ENCODE peak calls at places on chromosomes 16 and 17, in nine cellular contexts. One of them, this sample, is unnamed.

GRCh38 chr16:55291847-55292246 is 32.2 kb upstream of the IRX6 start:
- DNase-seq in left ventricle myocardium inferior: no peak
- DNase-seq in mammary epithelial cell: no peak
- DNase-seq in OCI-LY7: no peak
- DNase-seq in GM23338: no peak
- DNase-seq in HCT116: no peak
- DNase-seq in psoas muscle: no peak
- DNase-seq in kidney: no peak
- DNase-seq in heart left ventricle: no peak
- DNase-seq in this sample: no peak

GRCh38 chr17:12734852-12735430 is 54.4 kb upstream of the ARHGAP44 start:
- DNase-seq in mammary epithelial cell: no peak
- DNase-seq in left ventricle myocardium inferior: peak; percentile 77
- DNase-seq in HCT116: no peak
- DNase-seq in kidney: no peak
- DNase-seq in heart left ventricle: peak; percentile 92
- DNase-seq in OCI-LY7: no peak
- DNase-seq in GM23338: no peak
- DNase-seq in psoas muscle: peak; percentile 17
- DNase-seq in this sample: no peak

GRCh38 chr16:85556456-85557082 is 56.6 kb upstream of the GSE1 start:
- DNase-seq in kidney: peak; percentile 90
- DNase-seq in psoas muscle: peak; percentile 60
- DNase-seq in mammary epithelial cell: peak; percentile 25
- DNase-seq in GM23338: peak; percentile 80
- DNase-seq in left ventricle myocardium inferior: no peak
- DNase-seq in OCI-LY7: peak; percentile 69
- DNase-seq in HCT116: no peak
- DNase-seq in heart left ventricle: peak; percentile 60
- DNase-seq in this sample: peak; percentile 71

GRCh38 chr16:26348095-26348494 is 656.3 kb downstream of the HS3ST4 start:
- DNase-seq in left ventricle myocardium inferior: no peak
- DNase-seq in psoas muscle: no peak
- DNase-seq in mammary epithelial cell: no peak
- DNase-seq in OCI-LY7: no peak
- DNase-seq in GM23338: no peak
- DNase-seq in kidney: no peak
- DNase-seq in heart left ventricle: no peak
- DNase-seq in HCT116: no peak
- DNase-seq in this sample: no peak

GRCh38 chr17:73929860-73930430 is 273.5 kb upstream of the RPL38 start:
- DNase-seq in kidney: no peak
- DNase-seq in psoas muscle: no peak
- DNase-seq in GM23338: peak; percentile 38
- DNase-seq in heart left ventricle: no peak
- DNase-seq in HCT116: no peak
- DNase-seq in mammary epithelial cell: no peak
- DNase-seq in left ventricle myocardium inferior: no peak
- DNase-seq in OCI-LY7: no peak
- DNase-seq in this sample: no peak

GRCh38 chr16:30054959-30055553 is 10.5 kb upstream of the ALDOA start:
- DNase-seq in GM23338: peak; percentile 88
- DNase-seq in mammary epithelial cell: peak; percentile 75
- DNase-seq in HCT116: no peak
- DNase-seq in left ventricle myocardium inferior: no peak
- DNase-seq in kidney: no peak
- DNase-seq in psoas muscle: no peak
- DNase-seq in heart left ventricle: no peak
- DNase-seq in OCI-LY7: peak; percentile 63
- DNase-seq in this sample: peak; percentile 78

GRCh38 chr17:17491546-17491988 is 4.6 kb downstream of the RASD1 start:
- DNase-seq in left ventricle myocardium inferior: no peak
- DNase-seq in heart left ventricle: no peak
- DNase-seq in OCI-LY7: no peak
- DNase-seq in GM23338: no peak
- DNase-seq in mammary epithelial cell: no peak
- DNase-seq in kidney: no peak
- DNase-seq in HCT116: no peak
- DNase-seq in psoas muscle: no peak
- DNase-seq in this sample: no peak

GRCh38 chr16:67163164-67163902 is 1.2 kb upstream of the HSF4 start:
- DNase-seq in left ventricle myocardium inferior: peak; percentile 68
- DNase-seq in heart left ventricle: peak; percentile 60
- DNase-seq in psoas muscle: peak; percentile 58
- DNase-seq in HCT116: no peak
- DNase-seq in mammary epithelial cell: no peak
- DNase-seq in GM23338: peak; percentile 65
- DNase-seq in OCI-LY7: no peak
- DNase-seq in kidney: peak; percentile 84
- DNase-seq in this sample: no peak

GRCh38 chr17:80991645-80992076 is at the start of gene CHMP6:
- DNase-seq in kidney: peak; percentile 91
- DNase-seq in OCI-LY7: peak; percentile 75
- DNase-seq in GM23338: peak; percentile 82
- DNase-seq in mammary epithelial cell: peak; percentile 66
- DNase-seq in HCT116: peak; percentile 76
- DNase-seq in heart left ventricle: peak; percentile 80
- DNase-seq in left ventricle myocardium inferior: peak; percentile 79
- DNase-seq in psoas muscle: peak; percentile 85
- DNase-seq in this sample: peak; percentile 59

GRCh38 chr17:79404136-79404911 is 206.5 kb downstream of the RBFOX3 start:
- DNase-seq in HCT116: no peak
- DNase-seq in mammary epithelial cell: no peak
- DNase-seq in GM23338: no peak
- DNase-seq in psoas muscle: no peak
- DNase-seq in kidney: no peak
- DNase-seq in heart left ventricle: no peak
- DNase-seq in left ventricle myocardium inferior: no peak
- DNase-seq in OCI-LY7: no peak
- DNase-seq in this sample: no peak

GRCh38 chr17:48488548-48489106 is 42.2 kb downstream of the HOXB1 start:
- DNase-seq in mammary epithelial cell: no peak
- DNase-seq in GM23338: no peak
- DNase-seq in psoas muscle: no peak
- DNase-seq in left ventricle myocardium inferior: no peak
- DNase-seq in OCI-LY7: peak; percentile 35
- DNase-seq in kidney: no peak
- DNase-seq in HCT116: no peak
- DNase-seq in heart left ventricle: no peak
- DNase-seq in this sample: no peak

GRCh38 chr16:3171181-3171854 is 16.7 kb upstream of the OR1F1 start:
- DNase-seq in OCI-LY7: no peak
- DNase-seq in left ventricle myocardium inferior: no peak
- DNase-seq in GM23338: no peak
- DNase-seq in mammary epithelial cell: no peak
- DNase-seq in HCT116: no peak
- DNase-seq in psoas muscle: no peak
- DNase-seq in heart left ventricle: no peak
- DNase-seq in kidney: peak; percentile 78
- DNase-seq in this sample: no peak

GRCh38 chr17:65198653-65199382 is 61.6 kb downstream of the RGS9 start:
- DNase-seq in mammary epithelial cell: peak; percentile 35
- DNase-seq in heart left ventricle: no peak
- DNase-seq in HCT116: peak; percentile 62
- DNase-seq in OCI-LY7: peak; percentile 81
- DNase-seq in left ventricle myocardium inferior: no peak
- DNase-seq in GM23338: peak; percentile 78
- DNase-seq in psoas muscle: no peak
- DNase-seq in kidney: no peak
- DNase-seq in this sample: peak; percentile 88

GRCh38 chr17:82228278-82228841 is 482 bp upstream of the SLC16A3 start:
- DNase-seq in HCT116: no peak
- DNase-seq in heart left ventricle: peak; percentile 68
- DNase-seq in GM23338: peak; percentile 72
- DNase-seq in left ventricle myocardium inferior: peak; percentile 60
- DNase-seq in psoas muscle: peak; percentile 54
- DNase-seq in mammary epithelial cell: no peak
- DNase-seq in kidney: peak; percentile 92
- DNase-seq in OCI-LY7: peak; percentile 83
- DNase-seq in this sample: no peak

GRCh38 chr16:66444049-66444481 is 17.0 kb downstream of the BEAN1 start:
- DNase-seq in heart left ventricle: no peak
- DNase-seq in mammary epithelial cell: no peak
- DNase-seq in HCT116: no peak
- DNase-seq in GM23338: peak; percentile 22
- DNase-seq in kidney: peak; percentile 41
- DNase-seq in psoas muscle: no peak
- DNase-seq in left ventricle myocardium inferior: no peak
- DNase-seq in OCI-LY7: no peak
- DNase-seq in this sample: no peak

GRCh38 chr16:4454618-4455017 is 19.8 kb downstream of the NMRAL1 start:
- DNase-seq in HCT116: no peak
- DNase-seq in heart left ventricle: no peak
- DNase-seq in mammary epithelial cell: no peak
- DNase-seq in OCI-LY7: no peak
- DNase-seq in kidney: no peak
- DNase-seq in psoas muscle: no peak
- DNase-seq in left ventricle myocardium inferior: no peak
- DNase-seq in GM23338: peak; percentile 59
- DNase-seq in this sample: no peak

GRCh38 chr16:75256871-75257343 is 5.5 kb upstream of the BCAR1 start:
- DNase-seq in HCT116: no peak
- DNase-seq in GM23338: no peak
- DNase-seq in psoas muscle: peak; percentile 48
- DNase-seq in left ventricle myocardium inferior: no peak
- DNase-seq in OCI-LY7: no peak
- DNase-seq in kidney: peak; percentile 83
- DNase-seq in heart left ventricle: peak; percentile 56
- DNase-seq in mammary epithelial cell: no peak
- DNase-seq in this sample: no peak

DNA sequence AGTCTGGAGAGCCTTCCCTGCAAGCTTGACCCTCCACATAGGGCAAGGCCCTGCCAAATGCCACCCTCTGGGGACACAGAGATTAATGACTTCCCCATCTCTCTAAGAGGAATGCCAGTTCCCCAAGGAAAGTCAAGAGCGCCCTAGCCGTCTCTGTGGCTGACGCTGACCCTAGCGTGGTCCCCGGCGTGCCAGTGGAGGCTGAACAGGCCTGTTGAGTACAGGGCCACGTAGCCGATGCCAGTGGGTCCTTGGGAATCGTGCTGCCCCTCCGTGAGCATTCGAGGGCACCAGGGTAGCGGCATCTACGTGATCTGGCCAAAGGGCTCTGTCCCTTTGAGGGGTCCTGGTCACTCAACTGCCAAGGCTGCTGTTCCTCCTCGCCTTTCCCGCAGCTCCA is 17.2 kb downstream of the TMEM204 start:
- DNase-seq in heart left ventricle: no peak
- DNase-seq in kidney: no peak
- DNase-seq in GM23338: no peak
- DNase-seq in HCT116: no peak
- DNase-seq in OCI-LY7: no peak
- DNase-seq in left ventricle myocardium inferior: no peak
- DNase-seq in mammary epithelial cell: no peak
- DNase-seq in psoas muscle: no peak
- DNase-seq in this sample: no peak
- H3K27ac ChIP-seq in heart left ventricle: peak overlapping the region; percentile 61
- H3K27ac ChIP-seq in kidney: peak overlapping the region; percentile 43
- H3K27ac ChIP-seq in GM23338: no peak overlapping the region
- H3K27ac ChIP-seq in HCT116: no peak overlapping the region
- H3K27ac ChIP-seq in OCI-LY7: no peak overlapping the region
- H3K27ac ChIP-seq in left ventricle myocardium inferior: peak overlapping the region; percentile 98
- H3K27ac ChIP-seq in mammary epithelial cell: no peak overlapping the region
- H3K27ac ChIP-seq in psoas muscle: peak overlapping the region; percentile 32
- H3K27ac ChIP-seq in this sample: no peak overlapping the region

DNA sequence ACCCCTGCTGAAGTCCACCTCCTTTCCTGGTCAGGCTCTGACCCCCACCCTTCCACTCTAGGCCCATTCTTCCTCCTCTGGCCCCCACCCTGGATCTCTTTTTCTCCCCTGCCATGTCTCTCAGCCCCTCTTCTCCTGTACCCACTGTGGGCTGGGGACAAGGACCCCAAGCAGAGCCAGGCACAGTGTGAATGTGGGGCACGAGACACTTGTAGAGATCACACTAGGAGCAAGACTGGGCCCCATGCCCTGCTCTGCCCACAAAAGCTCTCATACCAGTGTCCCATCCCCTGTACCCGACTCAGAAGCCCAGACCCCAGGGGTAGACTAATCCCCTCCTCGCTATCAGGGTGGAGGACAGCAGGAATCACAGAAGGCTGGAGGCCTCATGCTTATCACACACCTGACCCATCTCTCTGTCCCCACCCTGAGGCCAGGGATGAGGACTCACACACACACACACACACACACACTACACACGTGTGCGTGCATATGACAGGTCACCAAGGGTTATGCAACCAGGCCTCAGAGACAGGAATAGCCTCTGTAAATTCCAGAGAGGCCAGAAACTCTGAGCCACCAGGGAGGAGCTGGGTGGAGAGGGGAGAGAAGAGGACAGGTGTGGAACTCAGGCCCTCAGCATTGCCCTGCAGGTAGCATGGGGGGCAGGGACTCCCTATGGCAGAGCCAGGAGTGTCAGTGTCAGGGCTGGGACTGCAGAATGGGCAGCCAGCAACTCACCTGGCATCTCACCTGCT is 21.1 kb downstream of the ARHGAP27 start:
- DNase-seq in psoas muscle: no peak
- DNase-seq in left ventricle myocardium inferior: no peak
- DNase-seq in OCI-LY7: no peak
- DNase-seq in heart left ventricle: peak; percentile 50
- DNase-seq in kidney: no peak
- DNase-seq in HCT116: no peak
- DNase-seq in GM23338: no peak
- DNase-seq in mammary epithelial cell: no peak
- DNase-seq in this sample: no peak
- H3K27ac ChIP-seq in psoas muscle: no peak overlapping the region
- H3K27ac ChIP-seq in left ventricle myocardium inferior: peak overlapping the region; percentile 74
- H3K27ac ChIP-seq in OCI-LY7: peak overlapping the region; percentile 68
- H3K27ac ChIP-seq in heart left ventricle: no peak overlapping the region
- H3K27ac ChIP-seq in kidney: no peak overlapping the region
- H3K27ac ChIP-seq in HCT116: no peak overlapping the region
- H3K27ac ChIP-seq in GM23338: no peak overlapping the region
- H3K27ac ChIP-seq in mammary epithelial cell: no peak overlapping the region
- H3K27ac ChIP-seq in this sample: peak overlapping the region; percentile 14

GRCh38 chr17:27218719-27219488 is 75.0 kb upstream of the WSB1 start:
- DNase-seq in GM23338: no peak
- DNase-seq in HCT116: no peak
- DNase-seq in psoas muscle: no peak
- DNase-seq in mammary epithelial cell: no peak
- DNase-seq in left ventricle myocardium inferior: no peak
- DNase-seq in kidney: no peak
- DNase-seq in OCI-LY7: no peak
- DNase-seq in heart left ventricle: no peak
- DNase-seq in this sample: no peak
- H3K27ac ChIP-seq in GM23338: no peak overlapping the region
- H3K27ac ChIP-seq in HCT116: no peak overlapping the region
- H3K27ac ChIP-seq in psoas muscle: no peak overlapping the region
- H3K27ac ChIP-seq in mammary epithelial cell: no peak overlapping the region
- H3K27ac ChIP-seq in left ventricle myocardium inferior: no peak overlapping the region
- H3K27ac ChIP-seq in kidney: no peak overlapping the region
- H3K27ac ChIP-seq in OCI-LY7: peak overlapping the region; percentile 62
- H3K27ac ChIP-seq in heart left ventricle: no peak overlapping the region
- H3K27ac ChIP-seq in this sample: no peak overlapping the region

DNA sequence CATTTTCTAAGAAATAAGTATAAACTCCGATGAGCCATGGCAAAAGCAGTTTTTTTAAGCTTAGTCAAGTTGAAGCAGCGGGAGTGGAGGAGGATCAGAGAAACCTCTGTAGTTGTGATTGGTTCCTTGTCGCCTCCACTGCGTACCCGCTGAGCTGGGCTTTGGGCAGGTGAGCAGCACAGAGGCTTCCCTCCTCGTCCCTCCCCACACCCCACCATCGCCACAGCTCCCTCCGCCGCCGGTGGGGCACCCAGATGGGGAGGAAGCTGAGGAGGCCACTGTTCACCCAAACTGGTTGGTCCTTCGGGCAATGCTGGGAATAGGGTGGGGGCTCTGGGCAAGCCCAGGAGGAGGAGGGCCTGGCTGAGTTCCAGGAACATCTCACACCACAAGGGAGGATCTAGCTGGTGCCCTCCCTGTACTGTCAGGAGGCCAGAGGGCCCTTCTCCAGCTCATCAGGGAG is 5.2 kb upstream of the MRPL38 start:
- DNase-seq in mammary epithelial cell: peak; percentile 79
- DNase-seq in HCT116: no peak
- DNase-seq in GM23338: no peak
- DNase-seq in heart left ventricle: no peak
- DNase-seq in OCI-LY7: no peak
- DNase-seq in left ventricle myocardium inferior: no peak
- DNase-seq in kidney: peak; percentile 76
- DNase-seq in psoas muscle: no peak
- DNase-seq in this sample: peak; percentile 22
- H3K27ac ChIP-seq in mammary epithelial cell: no peak overlapping the region
- H3K27ac ChIP-seq in HCT116: no peak overlapping the region
- H3K27ac ChIP-seq in GM23338: no peak overlapping the region
- H3K27ac ChIP-seq in heart left ventricle: no peak overlapping the region
- H3K27ac ChIP-seq in OCI-LY7: peak overlapping the region; percentile 75
- H3K27ac ChIP-seq in left ventricle myocardium inferior: no peak overlapping the region
- H3K27ac ChIP-seq in kidney: no peak overlapping the region
- H3K27ac ChIP-seq in psoas muscle: no peak overlapping the region
- H3K27ac ChIP-seq in this sample: peak overlapping the region; percentile 95

This sample was measured in RWPE1.